ENCODE peak calls at places on chromosomes 2 and 18, in six cellular contexts. D is CD8-positive, alpha-beta T cell; V is neural progenitor cell; C is CD4-positive, alpha-beta T cell; U is AG04450; I is GM12865. X is an unnamed sample.

GRCh38 chr2:60140180-60140579 is 413.3 kb downstream of the BCL11A start:
- DNase-seq in V (no peak), C (no peak), U (no peak), I (no peak), D (no peak), X (no peak)

GRCh38 chr18:72985686-72986085 is 117.9 kb upstream of the NETO1 start:
- DNase-seq in D (no peak), U (no peak), V (no peak), I (no peak), C (no peak), X (no peak)

GRCh38 chr18:39653221-39653620 is 2087.6 kb upstream of the CELF4 start:
- DNase-seq in V (no peak), I (no peak), U (no peak), C (no peak), D (no peak), X (no peak)

GRCh38 chr18:6920099-6920955 is 190.8 kb downstream of the ARHGAP28 start:
- DNase-seq in U (peak; percentile 27), C (no peak), D (no peak), I (peak; percentile 57), V (peak; percentile 75), X (no peak)

GRCh38 chr2:105645031-105645940 is 99.4 kb upstream of the NCK2 start:
- DNase-seq in V (no peak), U (no peak), D (no peak), I (no peak), C (no peak), X (no peak)

GRCh38 chr2:16285813-16286510 is 345.6 kb downstream of the MYCN start:
- DNase-seq in V (no peak), U (no peak), I (no peak), C (no peak), D (no peak), X (no peak)

GRCh38 chr2:43178602-43179542 is 47.5 kb downstream of the ZFP36L2 start:
- DNase-seq in V (peak; percentile 73), U (peak; percentile 59), C (peak; percentile 56), D (peak; percentile 45), I (no peak), X (no peak)

GRCh38 chr2:133486706-133487305 is 81.5 kb downstream of the NCKAP5 start:
- DNase-seq in I (no peak), D (no peak), U (no peak), C (no peak), V (no peak), X (no peak)

GRCh38 chr2:241905716-241906376 is 36.3 kb downstream of the RTP5 start:
- DNase-seq in U (no peak), C (no peak), V (no peak), D (no peak), I (no peak), X (peak; percentile 3)

GRCh38 chr2:117335967-117336366 is 478.5 kb upstream of the DDX18 start:
- DNase-seq in C (no peak), I (no peak), D (no peak), V (no peak), U (no peak), X (no peak)

GRCh38 chr2:157052685-157053224 is 204.8 kb upstream of the GALNT5 start:
- DNase-seq in U (peak; percentile 57), V (no peak), I (no peak), D (no peak), C (no peak), X (no peak)

GRCh38 chr18:9132628-9133027 is 4.0 kb upstream of the ANKRD12 start:
- DNase-seq in C (no peak), U (no peak), D (no peak), V (no peak), I (no peak), X (no peak)

GRCh38 chr2:238167761-238168160 is 9.0 kb downstream of the ERFE start:
- DNase-seq in I (no peak), C (no peak), D (no peak), U (no peak), V (no peak), X (no peak)

GRCh38 chr2:233639860-233640259 is 3.6 kb downstream of the UGT1A10 start:
- DNase-seq in D (no peak), I (peak; percentile 6), U (no peak), V (no peak), C (no peak), X (no peak)

GRCh38 chr2:64085936-64086335 is 58.3 kb downstream of the PELI1 start:
- DNase-seq in V (no peak), U (no peak), C (no peak), D (no peak), I (no peak), X (no peak)

GRCh38 chr2:168658706-168659105 is 143.7 kb upstream of the NOSTRIN start:
- DNase-seq in C (no peak), I (no peak), V (no peak), D (no peak), U (no peak), X (no peak)

GRCh38 chr2:63054812-63055509 is 4.3 kb downstream of the OTX1 start:
- DNase-seq in V (peak; percentile 69), D (no peak), C (no peak), U (no peak), I (no peak), X (no peak)

GRCh38 chr2:200751786-200752185 is 59.9 kb upstream of the BZW1 start:
- DNase-seq in V (no peak), I (no peak), U (no peak), D (no peak), C (no peak), X (no peak)

GRCh38 chr2:239724851-239725550 is 300.1 kb downstream of the NDUFA10 start:
- DNase-seq in C (no peak), D (no peak), U (no peak), I (no peak), V (no peak), X (no peak)

GRCh38 chr2:105102963-105103421 is 65.1 kb downstream of the MRPS9 start:
- DNase-seq in I (no peak), V (peak; percentile 57), U (peak; percentile 66), C (no peak), D (no peak), X (no peak)

GRCh38 chr2:162312853-162313252 is 5.6 kb downstream of the IFIH1 start:
- DNase-seq in C (no peak), V (no peak), U (no peak), D (no peak), I (no peak), X (no peak)

GRCh38 chr2:162317058-162317742 is 1.3 kb downstream of the IFIH1 start:
- DNase-seq in D (no peak), U (no peak), I (peak; percentile 15), V (no peak), C (no peak), X (no peak)

GRCh38 chr2:162317910-162318279 is 589 bp downstream of the IFIH1 start:
- DNase-seq in D (peak; percentile 36), C (peak; percentile 17), I (peak; percentile 38), V (no peak), U (no peak), X (peak; percentile 33)

GRCh38 chr2:162316590-162316989 is 1.9 kb downstream of the IFIH1 start:
- DNase-seq in V (no peak), U (no peak), D (no peak), C (no peak), I (no peak), X (no peak)

DNA sequence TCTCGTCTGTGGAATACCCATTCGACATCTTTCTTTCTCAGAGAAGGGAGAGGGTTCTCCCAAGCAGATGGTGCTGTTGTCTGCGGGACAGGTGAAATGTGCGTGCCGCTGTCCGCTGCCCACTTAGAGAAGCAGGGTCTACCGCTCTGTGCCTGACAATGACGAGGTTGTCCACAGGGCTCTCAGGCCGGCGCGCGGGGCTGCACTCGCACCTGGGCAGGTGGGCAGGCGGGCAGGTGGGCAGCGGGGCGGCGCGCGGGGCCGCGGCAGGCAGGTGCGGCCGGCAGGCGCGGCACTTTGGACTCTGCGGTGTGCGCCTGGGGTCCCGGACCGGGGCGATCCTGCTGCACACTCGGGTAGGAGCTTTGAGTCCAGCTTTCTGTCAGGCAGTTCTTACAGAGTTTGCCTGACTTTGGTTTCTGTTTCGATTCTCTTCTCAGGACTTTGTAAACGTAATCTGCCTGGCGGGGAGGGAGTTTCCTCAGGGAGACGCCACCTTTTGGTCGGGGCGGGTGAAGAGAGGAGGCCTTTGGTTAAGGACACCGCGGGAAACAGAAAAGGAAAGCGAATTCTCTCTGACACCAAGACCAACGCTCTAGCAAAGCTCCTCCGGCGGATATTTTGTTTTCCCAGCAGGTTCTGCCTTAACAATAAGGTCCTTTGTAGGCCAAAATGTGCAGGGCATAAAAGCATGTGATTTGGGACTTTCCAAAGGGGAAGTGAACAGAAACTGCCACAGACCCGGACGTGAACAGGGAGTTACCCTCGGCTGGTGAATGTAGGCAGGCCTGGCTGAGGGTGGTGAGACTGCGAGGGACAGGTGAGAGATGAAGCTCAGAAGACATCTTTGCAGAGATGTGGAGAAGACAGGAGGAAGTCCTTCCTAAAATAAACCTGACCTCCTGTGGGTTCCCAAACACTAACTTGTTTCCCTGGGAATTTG is at the start of gene IFIH1:
- DNase-seq in I (peak; percentile 94), U (peak; percentile 68), D (peak; percentile 68), C (peak; percentile 63), V (peak; percentile 78), X (peak; percentile 72)
- TF ChIP-seq CTCF in I (peak; percentile 24), U (peak; percentile 57), D (no peak), C (no peak), V (peak; percentile 42), X (no peak)

GRCh38 chr2:177212106-177212894 is at the start of gene HNRNPA3:
- DNase-seq in D (peak; percentile 99), C (peak; percentile 99), I (peak; percentile 99), V (peak; percentile 99), U (peak; percentile 97), X (peak; percentile 100)
- TF ChIP-seq CTCF in D (no peak), C (peak; percentile 33), I (no peak), V (peak; percentile 41), U (peak; percentile 26), X (no peak)

DNA sequence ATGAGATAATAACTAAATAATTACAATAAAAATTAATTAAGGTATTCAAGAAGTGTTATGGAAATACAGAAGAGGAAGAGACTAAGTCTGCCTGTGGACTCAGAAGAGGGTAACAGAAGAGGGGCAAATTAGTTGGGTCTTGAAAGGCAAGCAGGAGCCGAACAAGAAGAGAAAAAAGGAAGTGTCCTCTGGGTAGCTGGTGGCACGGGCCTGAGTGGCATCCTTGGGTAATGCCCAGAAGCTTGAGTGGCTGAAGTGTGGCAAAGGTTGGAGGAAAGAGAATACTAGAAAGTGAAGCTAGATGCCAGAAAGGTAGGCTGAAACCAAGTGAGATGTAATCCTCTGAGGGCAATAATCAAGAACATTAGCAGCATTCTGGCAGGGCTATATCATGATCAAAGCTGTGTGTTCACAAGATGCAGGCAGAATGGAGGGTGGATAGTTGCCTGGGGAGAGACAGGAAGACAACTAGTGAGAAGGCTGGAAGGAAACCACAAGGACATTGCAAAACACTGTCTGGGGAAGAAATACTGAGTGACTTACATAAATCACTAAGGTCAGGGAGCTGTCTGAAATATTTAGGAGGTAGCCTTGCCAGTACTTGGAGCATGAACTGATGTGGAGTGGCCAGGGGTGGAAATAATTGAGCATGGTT is 16.2 kb downstream of the DOCK10 start:
- DNase-seq in I (no peak), V (no peak), D (no peak), U (no peak), C (no peak), X (no peak)
- TF ChIP-seq CTCF in I (no peak), V (no peak), D (no peak), U (no peak), C (no peak), X (no peak)

DNA sequence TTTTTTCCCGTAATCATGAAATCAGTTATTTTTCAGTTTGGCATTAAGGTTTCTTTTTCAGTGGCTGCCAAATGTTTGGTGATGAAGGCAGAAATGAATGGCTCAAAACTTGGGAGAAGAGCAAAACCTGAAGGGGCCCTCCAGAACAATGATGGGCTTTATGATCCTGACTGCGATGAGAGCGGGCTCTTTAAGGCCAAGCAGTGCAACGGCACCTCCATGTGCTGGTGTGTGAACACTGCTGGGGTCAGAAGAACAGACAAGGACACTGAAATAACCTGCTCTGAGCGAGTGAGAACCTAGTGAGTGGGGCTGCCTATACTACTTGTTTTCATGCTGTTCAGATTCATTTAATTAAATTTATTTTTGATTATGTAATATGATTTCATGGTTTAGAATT is 29.2 kb upstream of the MSH2 start:
- DNase-seq in V (peak; percentile 41), U (no peak), I (no peak), D (no peak), C (no peak), X (no peak)
- TF ChIP-seq CTCF in V (peak; percentile 36), U (no peak), I (no peak), D (no peak), C (no peak), X (no peak)

X was measured in activated B cell treated with CpG ODN at 0.5 μM for 24 hours.